ENCODE peak calls at places on chromosomes 12 and 14, in five cellular contexts. One of them, this sample, is unnamed.

GRCh38 chr12:9742665-9743064 is 9.8 kb upstream of the CLECL1 start:
- DNase-seq in K562: no peak
- DNase-seq in pancreas: no peak
- DNase-seq in endothelial cell: no peak
- DNase-seq in heart left ventricle: no peak
- DNase-seq in this sample: peak; percentile 56

GRCh38 chr12:101680647-101681046 is 16.8 kb upstream of the CHPT1 start:
- DNase-seq in heart left ventricle: no peak
- DNase-seq in endothelial cell: no peak
- DNase-seq in K562: no peak
- DNase-seq in pancreas: no peak
- DNase-seq in this sample: no peak

GRCh38 chr12:122385171-122386041 is 37.1 kb downstream of the CLIP1 start:
- DNase-seq in K562: no peak
- DNase-seq in pancreas: no peak
- DNase-seq in heart left ventricle: no peak
- DNase-seq in endothelial cell: no peak
- DNase-seq in this sample: no peak

GRCh38 chr12:9736931-9737705 is 4.2 kb upstream of the CLECL1 start:
- DNase-seq in endothelial cell: no peak
- DNase-seq in K562: no peak
- DNase-seq in heart left ventricle: no peak
- DNase-seq in pancreas: no peak
- DNase-seq in this sample: no peak

GRCh38 chr12:76571256-76571655 is 11.7 kb upstream of the OSBPL8 start:
- DNase-seq in endothelial cell: no peak
- DNase-seq in heart left ventricle: no peak
- DNase-seq in K562: no peak
- DNase-seq in pancreas: no peak
- DNase-seq in this sample: no peak

GRCh38 chr14:102407258-102407657 is 44.5 kb downstream of the TECPR2 start:
- DNase-seq in K562: no peak
- DNase-seq in pancreas: no peak
- DNase-seq in endothelial cell: no peak
- DNase-seq in heart left ventricle: no peak
- DNase-seq in this sample: no peak

GRCh38 chr12:5171701-5172100 is 128.0 kb downstream of the KCNA5 start:
- DNase-seq in endothelial cell: peak; percentile 54
- DNase-seq in K562: peak; percentile 38
- DNase-seq in heart left ventricle: peak; percentile 13
- DNase-seq in pancreas: no peak
- DNase-seq in this sample: no peak

GRCh38 chr12:92134638-92135274 is 10.9 kb downstream of the BTG1 start:
- DNase-seq in heart left ventricle: no peak
- DNase-seq in K562: no peak
- DNase-seq in pancreas: no peak
- DNase-seq in endothelial cell: no peak
- DNase-seq in this sample: no peak

GRCh38 chr12:122523280-122523679 is 3.5 kb downstream of the RSRC2 start:
- DNase-seq in pancreas: no peak
- DNase-seq in K562: peak; percentile 45
- DNase-seq in heart left ventricle: no peak
- DNase-seq in endothelial cell: no peak
- DNase-seq in this sample: no peak

GRCh38 chr14:22231022-22231421 is 358.0 kb downstream of the DAD1 start:
- DNase-seq in pancreas: no peak
- DNase-seq in K562: no peak
- DNase-seq in heart left ventricle: no peak
- DNase-seq in endothelial cell: no peak
- DNase-seq in this sample: peak; percentile 16

GRCh38 chr14:74793506-74794155 is 30.5 kb downstream of the YLPM1 start:
- DNase-seq in heart left ventricle: no peak
- DNase-seq in K562: peak; percentile 34
- DNase-seq in endothelial cell: peak; percentile 33
- DNase-seq in pancreas: no peak
- DNase-seq in this sample: peak; percentile 13

GRCh38 chr12:12327802-12328201 is 22.2 kb downstream of the MANSC1 start:
- DNase-seq in K562: peak; percentile 72
- DNase-seq in pancreas: no peak
- DNase-seq in heart left ventricle: no peak
- DNase-seq in endothelial cell: peak; percentile 14
- DNase-seq in this sample: peak; percentile 16

GRCh38 chr12:18552829-18553228 is 185.0 kb downstream of the PLCZ1 start:
- DNase-seq in K562: no peak
- DNase-seq in heart left ventricle: no peak
- DNase-seq in pancreas: no peak
- DNase-seq in endothelial cell: no peak
- DNase-seq in this sample: no peak

GRCh38 chr12:109461846-109462766 is 15.0 kb downstream of the KCTD10 start:
- DNase-seq in pancreas: no peak
- DNase-seq in heart left ventricle: peak; percentile 87
- DNase-seq in K562: peak; percentile 32
- DNase-seq in endothelial cell: peak; percentile 51
- DNase-seq in this sample: no peak

GRCh38 chr14:49977126-49977841 is 84.4 kb downstream of the ARF6 start:
- DNase-seq in endothelial cell: no peak
- DNase-seq in pancreas: no peak
- DNase-seq in K562: peak; percentile 35
- DNase-seq in heart left ventricle: no peak
- DNase-seq in this sample: peak; percentile 69

GRCh38 chr14:75044322-75044721 is 6.9 kb downstream of the MLH3 start:
- DNase-seq in heart left ventricle: no peak
- DNase-seq in K562: no peak
- DNase-seq in endothelial cell: no peak
- DNase-seq in pancreas: no peak
- DNase-seq in this sample: no peak

GRCh38 chr14:74562515-74563232 is 49.4 kb downstream of the LTBP2 start:
- DNase-seq in K562: no peak
- DNase-seq in pancreas: no peak
- DNase-seq in heart left ventricle: no peak
- DNase-seq in endothelial cell: no peak
- DNase-seq in this sample: no peak

GRCh38 chr12:110754101-110754793 is 11.6 kb upstream of the PPP1CC start:
- DNase-seq in K562: no peak
- DNase-seq in heart left ventricle: peak; percentile 63
- DNase-seq in endothelial cell: no peak
- DNase-seq in pancreas: no peak
- DNase-seq in this sample: no peak

GRCh38 chr12:102573237-102573636 is 92.9 kb upstream of the IGF1 start:
- DNase-seq in pancreas: no peak
- DNase-seq in endothelial cell: no peak
- DNase-seq in heart left ventricle: no peak
- DNase-seq in K562: no peak
- DNase-seq in this sample: no peak

GRCh38 chr12:127293507-127294310 is 973.3 kb upstream of the TMEM132C start:
- DNase-seq in heart left ventricle: peak; percentile 17
- DNase-seq in pancreas: no peak
- DNase-seq in endothelial cell: no peak
- DNase-seq in K562: peak; percentile 79
- DNase-seq in this sample: peak; percentile 48

GRCh38 chr14:103480595-103480994 is 42.0 kb downstream of the CKB start:
- DNase-seq in K562: no peak
- DNase-seq in endothelial cell: no peak
- DNase-seq in pancreas: no peak
- DNase-seq in heart left ventricle: no peak
- DNase-seq in this sample: no peak

GRCh38 chr12:91396296-91396695 is 213.7 kb upstream of the DCN start:
- DNase-seq in heart left ventricle: no peak
- DNase-seq in endothelial cell: no peak
- DNase-seq in pancreas: no peak
- DNase-seq in K562: no peak
- DNase-seq in this sample: no peak

GRCh38 chr12:127411981-127412380 is 855.0 kb upstream of the TMEM132C start:
- DNase-seq in K562: peak; percentile 13
- DNase-seq in heart left ventricle: no peak
- DNase-seq in endothelial cell: no peak
- DNase-seq in pancreas: no peak
- DNase-seq in this sample: no peak

GRCh38 chr12:124044021-124044420 is 71.0 kb downstream of the ZNF664 start:
- DNase-seq in K562: no peak
- DNase-seq in heart left ventricle: no peak
- DNase-seq in pancreas: no peak
- DNase-seq in endothelial cell: no peak
- DNase-seq in this sample: no peak
- TF ChIP-seq CTCF in K562: no peak
- TF ChIP-seq CTCF in heart left ventricle: no peak
- TF ChIP-seq CTCF in pancreas: no peak
- TF ChIP-seq CTCF in endothelial cell: no peak
- TF ChIP-seq CTCF in this sample: no peak

DNA sequence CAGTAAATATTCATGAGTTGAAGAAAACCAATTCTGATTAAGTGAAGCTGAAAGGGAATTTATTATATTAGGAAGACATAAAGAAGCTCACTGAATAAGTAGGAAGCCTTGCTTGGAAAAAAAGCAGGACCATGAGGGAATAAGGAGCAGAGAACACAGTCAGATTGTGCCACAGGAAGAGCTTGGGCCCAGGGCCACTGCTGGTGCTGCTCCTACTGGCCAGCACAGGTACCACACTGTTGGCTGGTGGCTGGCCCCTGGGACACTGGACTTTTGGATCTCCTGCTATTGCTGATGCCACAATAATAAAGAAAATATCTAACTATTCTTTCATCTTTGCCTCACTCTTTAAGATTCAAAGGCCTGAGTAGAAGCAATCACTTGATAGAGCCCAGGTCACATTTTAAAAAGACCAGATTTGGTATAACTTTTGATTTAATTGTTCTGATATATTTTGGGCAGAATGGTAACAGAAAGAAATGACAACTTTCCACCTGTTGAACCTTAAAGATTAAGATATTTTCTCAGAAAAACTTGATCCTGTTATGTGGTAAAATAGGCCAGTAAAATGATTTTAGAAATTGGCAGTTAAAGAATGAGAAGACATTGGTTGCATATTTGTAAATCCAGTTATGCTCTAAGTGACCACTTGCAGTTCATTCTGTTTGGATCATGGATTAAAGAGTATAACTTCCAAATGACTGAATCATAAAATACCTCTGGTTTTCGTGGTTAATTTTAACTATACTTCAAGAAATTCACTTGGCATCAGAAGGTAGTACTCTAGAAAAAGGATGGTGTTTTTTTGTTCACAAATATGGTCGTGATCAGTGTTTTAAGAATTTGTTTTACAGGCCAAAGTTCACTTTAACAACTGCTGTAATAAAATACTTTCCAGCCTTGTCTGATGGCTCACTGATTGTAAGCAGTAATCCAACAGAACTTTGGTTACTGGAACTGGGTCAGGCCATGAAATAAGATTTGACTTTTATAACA is 68.3 kb downstream of the DERA start:
- DNase-seq in pancreas: no peak
- DNase-seq in endothelial cell: peak; percentile 60
- DNase-seq in K562: peak; percentile 22
- DNase-seq in heart left ventricle: no peak
- DNase-seq in this sample: peak; percentile 13
- TF ChIP-seq CTCF in pancreas: peak; percentile 17
- TF ChIP-seq CTCF in endothelial cell: peak; percentile 79
- TF ChIP-seq CTCF in K562: peak; percentile 30
- TF ChIP-seq CTCF in heart left ventricle: peak; percentile 35
- TF ChIP-seq CTCF in this sample: peak; percentile 61

GRCh38 chr14:76870146-76870545 is 43.9 kb downstream of the LRRC74A start:
- DNase-seq in pancreas: no peak
- DNase-seq in K562: peak; percentile 17
- DNase-seq in heart left ventricle: no peak
- DNase-seq in endothelial cell: peak; percentile 44
- DNase-seq in this sample: no peak
- TF ChIP-seq CTCF in pancreas: no peak
- TF ChIP-seq CTCF in K562: peak; percentile 81
- TF ChIP-seq CTCF in heart left ventricle: no peak
- TF ChIP-seq CTCF in endothelial cell: peak; percentile 43
- TF ChIP-seq CTCF in this sample: no peak

GRCh38 chr12:753401-754237 is 1.2 kb downstream of the WNK1 start:
- DNase-seq in heart left ventricle: peak; percentile 47
- DNase-seq in K562: peak; percentile 44
- DNase-seq in pancreas: peak; percentile 86
- DNase-seq in endothelial cell: peak; percentile 28
- DNase-seq in this sample: peak; percentile 70
- TF ChIP-seq CTCF in heart left ventricle: no peak
- TF ChIP-seq CTCF in K562: peak; percentile 38
- TF ChIP-seq CTCF in pancreas: no peak
- TF ChIP-seq CTCF in endothelial cell: no peak
- TF ChIP-seq CTCF in this sample: no peak